ENCODE peak calls at places on chromosome 3, in nine cellular contexts. M, V, F, S, Q, Y, D, W and P are unnamed samples.

GRCh38 chr3:48352546-48352945 is 19.1 kb upstream of the SPINK8 start:
- DNase-seq in W (no peak), V (no peak), F (no peak), Q (no peak), M (no peak), D (no peak), S (no peak), Y (no peak), P (no peak)

GRCh38 chr3:8767667-8768363 is 1.6 kb downstream of the OXTR start:
- DNase-seq in M (peak), V (peak), F (peak), Q (peak), W (peak), D (peak), Y (peak), S (peak), P (no peak)

GRCh38 chr3:100042577-100042981 is 71.7 kb downstream of the FILIP1L start:
- DNase-seq in W (no peak), Y (peak), S (no peak), Q (no peak), M (no peak), F (no peak), D (no peak), V (no peak), P (no peak)

GRCh38 chr3:160613661-160614060 is 48.3 kb upstream of the KPNA4 start:
- DNase-seq in F (no peak), W (no peak), M (no peak), S (no peak), Q (peak), V (no peak), D (no peak), Y (no peak), P (no peak)

GRCh38 chr3:146469206-146470017 is at the start of gene PLSCR2:
- DNase-seq in S (peak), W (no peak), M (peak), V (peak), Q (peak), D (peak), F (no peak), Y (peak), P (peak)

GRCh38 chr3:112046599-112046998 is 12.1 kb downstream of the TMPRSS7 start:
- DNase-seq in M (no peak), Y (no peak), Q (peak), W (no peak), D (no peak), V (no peak), S (no peak), F (no peak), P (no peak)

GRCh38 chr3:30502742-30503073 is 103.7 kb upstream of the TGFBR2 start:
- DNase-seq in D (no peak), Q (peak), F (no peak), V (peak), W (no peak), M (no peak), S (no peak), Y (no peak), P (no peak)

GRCh38 chr3:159560214-159561004 is 428.2 kb upstream of the IL12A start:
- DNase-seq in W (no peak), D (no peak), V (no peak), S (peak), Y (no peak), Q (no peak), M (no peak), F (no peak), P (no peak)

GRCh38 chr3:177831361-177831760 is 634.1 kb upstream of the TBL1XR1 start:
- DNase-seq in W (no peak), M (no peak), Q (no peak), D (no peak), F (no peak), V (no peak), S (no peak), Y (no peak), P (no peak)

GRCh38 chr3:40169983-40170382 is 139.5 kb upstream of the EIF1B start:
- DNase-seq in D (no peak), S (no peak), W (no peak), M (peak), F (no peak), V (no peak), Y (no peak), Q (no peak), P (no peak)

GRCh38 chr3:122392868-122393844 is 9.2 kb downstream of the FAM162A start:
- DNase-seq in S (no peak), W (no peak), F (no peak), Q (peak), M (peak), Y (peak), V (peak), D (peak), P (no peak)

GRCh38 chr3:170494766-170495165 is 76.1 kb downstream of the CLDN11 start:
- DNase-seq in M (no peak), Y (no peak), F (no peak), V (no peak), Q (no peak), S (no peak), W (no peak), D (no peak), P (no peak)

GRCh38 chr3:49454457-49454856 is 15.6 kb upstream of the DAG1 start:
- DNase-seq in D (no peak), Y (no peak), F (no peak), S (peak), M (peak), V (no peak), Q (peak), W (peak), P (no peak)
- TF ChIP-seq CTCF in D (no peak), Y (peak), F (no peak), S (peak), M (no peak), V (no peak), Q (peak), W (peak), P (no peak)

GRCh38 chr3:138397983-138398382 is 36.4 kb upstream of the ESYT3 start:
- DNase-seq in F (no peak), D (no peak), Y (no peak), Q (no peak), V (no peak), M (no peak), W (no peak), S (peak), P (peak)
- TF ChIP-seq CTCF in F (no peak), D (no peak), Y (no peak), Q (peak), V (no peak), M (no peak), W (no peak), S (no peak), P (peak)

GRCh38 chr3:105927720-105928119 is 58.9 kb upstream of the CBLB start:
- DNase-seq in S (no peak), M (no peak), F (no peak), W (no peak), V (no peak), Y (no peak), D (no peak), Q (no peak), P (no peak)
- TF ChIP-seq CTCF in S (no peak), M (no peak), F (no peak), W (no peak), V (no peak), Y (no peak), D (no peak), Q (no peak), P (no peak)

DNA sequence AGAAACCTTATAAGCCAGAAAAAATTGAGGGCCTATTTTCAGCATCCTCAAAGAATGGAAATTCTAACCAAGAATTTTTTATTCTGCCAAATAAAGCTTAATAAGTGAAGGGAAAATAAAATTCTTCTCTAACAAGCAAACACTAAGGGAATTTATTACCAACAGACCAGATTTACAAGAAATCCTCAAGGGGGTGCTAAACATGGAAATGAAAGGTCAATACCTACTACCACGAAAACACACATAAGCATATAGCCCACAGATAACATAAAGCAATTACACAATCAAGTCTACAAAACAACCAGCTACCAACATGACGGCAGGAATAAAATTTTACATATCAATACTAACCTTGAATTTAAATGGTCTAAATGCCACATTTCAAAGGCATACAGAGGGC is 883.5 kb downstream of the SI start:
- DNase-seq in D (no peak), V (no peak), W (no peak), Q (no peak), F (no peak), S (no peak), M (no peak), Y (no peak), P (no peak)
- TF ChIP-seq CTCF in D (peak), V (no peak), W (peak), Q (no peak), F (no peak), S (peak), M (no peak), Y (no peak), P (no peak)

DNA sequence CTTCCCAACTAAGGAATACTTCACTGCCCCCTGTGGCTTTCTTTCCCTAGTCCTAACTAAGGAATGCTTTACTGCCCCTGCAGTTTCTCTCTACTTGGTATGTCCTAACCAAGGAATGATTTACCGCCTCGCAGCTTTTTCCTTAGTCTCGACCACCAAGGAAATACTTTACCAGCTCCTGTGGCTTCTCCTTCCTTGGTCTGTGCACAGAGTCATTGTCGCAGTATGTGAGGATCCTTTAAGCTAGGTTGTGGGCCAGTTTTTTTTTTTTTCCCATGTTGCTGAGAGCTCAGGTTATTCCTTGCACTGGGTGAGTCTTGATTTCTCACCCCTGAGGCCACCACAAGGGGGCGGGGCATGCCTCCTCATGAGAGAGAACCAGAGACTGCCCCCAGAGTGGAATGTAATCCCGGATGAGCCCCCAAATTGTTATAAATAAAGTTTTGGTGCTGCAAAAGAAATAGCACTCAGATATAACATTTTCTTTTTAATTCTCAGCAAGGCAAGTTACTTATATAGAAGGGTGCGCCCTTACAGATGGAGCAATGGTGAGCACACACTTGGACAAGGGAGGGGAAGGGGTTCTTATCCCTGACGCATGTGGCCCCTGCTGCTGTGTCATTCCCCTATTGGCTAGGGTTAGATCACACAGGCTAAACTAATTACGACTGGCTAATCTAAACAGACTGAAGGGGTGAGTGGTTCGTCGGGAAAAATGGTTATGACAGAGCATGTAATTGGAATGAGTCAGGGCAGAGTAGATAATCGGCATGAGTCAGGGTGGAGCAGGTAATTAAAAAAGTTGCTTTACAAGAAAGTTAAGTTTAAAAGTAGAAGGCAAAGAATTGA is 27.0 kb downstream of the NDUFB4 start:
- DNase-seq in D (no peak), M (no peak), Y (no peak), W (no peak), S (peak), F (peak), V (no peak), Q (peak), P (no peak)
- TF ChIP-seq CTCF in D (no peak), M (peak), Y (no peak), W (peak), S (peak), F (no peak), V (no peak), Q (no peak), P (no peak)